ENCODE peak calls at places on chromosomes 7 and 10, in four cellular contexts. One of them, this sample, is unnamed.

GRCh38 chr7:142412551-142413193 is 154.8 kb upstream of the PRSS58 start:
- DNase-seq in AG10803: peak
- DNase-seq in esophagus muscularis mucosa: no peak
- DNase-seq in bronchial epithelial cell: peak
- DNase-seq in this sample: peak

GRCh38 chr7:27808626-27809025 is 68.7 kb downstream of the TAX1BP1 start:
- DNase-seq in AG10803: peak
- DNase-seq in esophagus muscularis mucosa: no peak
- DNase-seq in bronchial epithelial cell: peak
- DNase-seq in this sample: peak

GRCh38 chr7:87213801-87214200 is 5.7 kb downstream of the TMEM243 start:
- DNase-seq in AG10803: peak
- DNase-seq in esophagus muscularis mucosa: no peak
- DNase-seq in bronchial epithelial cell: no peak
- DNase-seq in this sample: peak

GRCh38 chr7:122304604-122304975 is at the start of gene FEZF1:
- DNase-seq in AG10803: no peak
- DNase-seq in esophagus muscularis mucosa: no peak
- DNase-seq in bronchial epithelial cell: peak
- DNase-seq in this sample: no peak

GRCh38 chr7:32658034-32658944 is 163.0 kb downstream of the AVL9 start:
- DNase-seq in AG10803: no peak
- DNase-seq in esophagus muscularis mucosa: no peak
- DNase-seq in bronchial epithelial cell: peak
- DNase-seq in this sample: no peak

GRCh38 chr7:37277513-37277912 is 171.2 kb downstream of the ELMO1 start:
- DNase-seq in AG10803: no peak
- DNase-seq in esophagus muscularis mucosa: no peak
- DNase-seq in bronchial epithelial cell: no peak
- DNase-seq in this sample: no peak

GRCh38 chr10:37495415-37495814 is 362.0 kb downstream of the ZNF248 start:
- DNase-seq in AG10803: peak
- DNase-seq in esophagus muscularis mucosa: no peak
- DNase-seq in bronchial epithelial cell: peak
- DNase-seq in this sample: no peak

GRCh38 chr10:121500591-121501341 is 97.5 kb downstream of the FGFR2 start:
- DNase-seq in AG10803: no peak
- DNase-seq in esophagus muscularis mucosa: no peak
- DNase-seq in bronchial epithelial cell: no peak
- DNase-seq in this sample: no peak

GRCh38 chr7:151631968-151632749 is 112.5 kb upstream of the RHEB start:
- DNase-seq in AG10803: peak
- DNase-seq in esophagus muscularis mucosa: no peak
- DNase-seq in bronchial epithelial cell: peak
- DNase-seq in this sample: peak
- TF ChIP-seq CTCF in AG10803: peak
- TF ChIP-seq CTCF in esophagus muscularis mucosa: peak
- TF ChIP-seq CTCF in bronchial epithelial cell: no peak
- TF ChIP-seq CTCF in this sample: peak

GRCh38 chr7:93923946-93924345 is 2.4 kb downstream of the GNG11 start:
- DNase-seq in AG10803: peak
- DNase-seq in esophagus muscularis mucosa: no peak
- DNase-seq in bronchial epithelial cell: no peak
- DNase-seq in this sample: peak
- H3K4me3 ChIP-seq in AG10803: peak
- H3K4me3 ChIP-seq in esophagus muscularis mucosa: peak
- H3K4me3 ChIP-seq in bronchial epithelial cell: no peak
- H3K4me3 ChIP-seq in this sample: peak

GRCh38 chr7:65731562-65732035 is 141.3 kb upstream of the VKORC1L1 start:
- DNase-seq in AG10803: peak
- DNase-seq in esophagus muscularis mucosa: no peak
- DNase-seq in bronchial epithelial cell: peak
- DNase-seq in this sample: no peak
- TF ChIP-seq CTCF in AG10803: peak
- TF ChIP-seq CTCF in esophagus muscularis mucosa: no peak
- TF ChIP-seq CTCF in bronchial epithelial cell: peak
- TF ChIP-seq CTCF in this sample: no peak

GRCh38 chr7:106067678-106068077 is 44.4 kb downstream of the SYPL1 start:
- DNase-seq in AG10803: no peak
- DNase-seq in esophagus muscularis mucosa: no peak
- DNase-seq in bronchial epithelial cell: no peak
- DNase-seq in this sample: no peak

GRCh38 chr7:106064329-106064728 is 47.8 kb downstream of the SYPL1 start:
- DNase-seq in AG10803: no peak
- DNase-seq in esophagus muscularis mucosa: peak
- DNase-seq in bronchial epithelial cell: no peak
- DNase-seq in this sample: no peak

GRCh38 chr7:106063692-106064091 is 48.4 kb downstream of the SYPL1 start:
- DNase-seq in AG10803: no peak
- DNase-seq in esophagus muscularis mucosa: peak
- DNase-seq in bronchial epithelial cell: no peak
- DNase-seq in this sample: no peak

GRCh38 chr7:106064836-106065559 is 47.1 kb downstream of the SYPL1 start:
- DNase-seq in AG10803: peak
- DNase-seq in esophagus muscularis mucosa: peak
- DNase-seq in bronchial epithelial cell: peak
- DNase-seq in this sample: peak

DNA sequence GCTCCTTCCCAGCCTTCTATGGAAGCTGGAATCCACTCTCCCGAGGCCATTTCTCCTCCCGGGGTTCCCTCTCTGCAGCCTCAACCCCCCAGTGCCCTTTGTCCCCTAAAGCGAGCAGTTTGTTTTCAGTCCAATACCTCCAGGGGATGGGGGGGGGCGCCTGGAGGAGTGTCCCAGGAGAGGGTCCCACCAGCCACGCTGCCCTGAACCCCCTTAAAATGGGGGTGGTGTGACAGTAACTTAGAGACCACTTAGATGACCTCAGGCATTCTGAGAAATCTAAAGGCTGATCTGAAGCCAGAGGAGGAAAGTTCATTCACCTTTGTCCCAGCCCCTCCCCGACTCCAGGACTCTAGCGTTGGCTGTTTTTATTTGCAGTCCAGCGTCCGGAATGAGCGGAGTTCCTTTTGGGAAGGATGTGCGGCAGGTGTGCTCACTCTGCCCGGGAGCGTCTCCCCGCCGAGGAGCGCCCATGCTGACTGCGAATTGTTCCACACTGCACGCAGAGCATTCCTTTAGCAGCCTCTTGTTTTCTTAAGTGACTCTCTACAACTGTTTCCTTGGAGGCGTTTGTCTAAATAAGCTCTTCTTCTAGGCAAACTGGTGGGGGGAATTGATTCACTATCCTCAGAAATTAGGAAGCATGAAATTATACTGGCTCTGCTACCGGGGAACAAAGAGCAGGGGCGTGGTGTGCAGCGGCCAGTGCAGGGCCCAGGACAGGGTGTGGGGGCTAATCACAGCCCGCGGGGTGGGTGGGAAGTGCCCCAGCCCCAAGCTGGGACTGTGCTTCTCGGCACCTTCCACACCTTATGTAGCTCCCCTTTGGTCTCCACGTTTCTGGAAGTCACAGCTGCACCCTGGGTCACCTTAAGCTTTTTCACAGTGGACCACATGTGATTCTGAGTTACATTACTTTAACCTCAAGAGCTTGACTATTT is 46.3 kb downstream of the SYPL1 start:
- DNase-seq in AG10803: peak
- DNase-seq in esophagus muscularis mucosa: peak
- DNase-seq in bronchial epithelial cell: peak
- DNase-seq in this sample: no peak
- H3K4me3 ChIP-seq in AG10803: peak
- H3K4me3 ChIP-seq in esophagus muscularis mucosa: peak
- H3K4me3 ChIP-seq in bronchial epithelial cell: no peak
- H3K4me3 ChIP-seq in this sample: peak

GRCh38 chr10:74244097-74244685 is 93.2 kb downstream of the ADK start:
- DNase-seq in AG10803: peak
- DNase-seq in esophagus muscularis mucosa: no peak
- DNase-seq in bronchial epithelial cell: peak
- DNase-seq in this sample: peak
- TF ChIP-seq CTCF in AG10803: peak
- TF ChIP-seq CTCF in esophagus muscularis mucosa: peak
- TF ChIP-seq CTCF in bronchial epithelial cell: peak
- TF ChIP-seq CTCF in this sample: peak

DNA sequence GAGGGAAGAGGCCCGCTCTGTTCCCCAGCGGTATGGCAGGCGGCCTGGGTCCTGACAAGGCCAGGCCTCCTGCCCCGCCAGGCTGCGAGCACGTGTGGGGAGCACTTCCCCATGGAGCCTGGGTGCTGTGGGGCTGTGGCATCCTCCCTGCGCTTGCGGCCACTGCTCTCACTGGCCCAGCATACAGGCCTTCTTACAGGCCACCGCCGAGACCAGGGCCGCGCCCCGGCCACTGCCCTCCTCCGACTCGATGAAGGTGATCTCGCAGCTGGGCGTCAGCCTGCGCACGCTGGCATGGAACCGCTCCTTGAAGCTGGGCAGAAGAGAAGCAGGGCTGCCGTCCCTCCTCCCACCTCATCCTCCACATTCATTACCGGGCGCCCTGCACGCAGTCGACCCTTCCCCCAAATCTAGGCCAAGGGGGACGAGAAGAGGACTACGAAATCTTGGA is 3.9 kb upstream of the MYL7 start:
- DNase-seq in AG10803: no peak
- DNase-seq in esophagus muscularis mucosa: no peak
- DNase-seq in bronchial epithelial cell: no peak
- DNase-seq in this sample: no peak
- H3K4me3 ChIP-seq in AG10803: no peak
- H3K4me3 ChIP-seq in esophagus muscularis mucosa: peak
- H3K4me3 ChIP-seq in bronchial epithelial cell: no peak
- H3K4me3 ChIP-seq in this sample: no peak

GRCh38 chr10:30028006-30028441 is 31.4 kb downstream of the JCAD start:
- DNase-seq in AG10803: no peak
- DNase-seq in esophagus muscularis mucosa: no peak
- DNase-seq in bronchial epithelial cell: no peak
- DNase-seq in this sample: peak

GRCh38 chr10:30026578-30026977 is 32.8 kb downstream of the JCAD start:
- DNase-seq in AG10803: no peak
- DNase-seq in esophagus muscularis mucosa: no peak
- DNase-seq in bronchial epithelial cell: no peak
- DNase-seq in this sample: no peak

GRCh38 chr10:30028452-30029045 is 30.8 kb downstream of the JCAD start:
- DNase-seq in AG10803: no peak
- DNase-seq in esophagus muscularis mucosa: no peak
- DNase-seq in bronchial epithelial cell: no peak
- DNase-seq in this sample: peak

GRCh38 chr10:30026080-30026479 is 33.3 kb downstream of the JCAD start:
- DNase-seq in AG10803: no peak
- DNase-seq in esophagus muscularis mucosa: no peak
- DNase-seq in bronchial epithelial cell: no peak
- DNase-seq in this sample: no peak

DNA sequence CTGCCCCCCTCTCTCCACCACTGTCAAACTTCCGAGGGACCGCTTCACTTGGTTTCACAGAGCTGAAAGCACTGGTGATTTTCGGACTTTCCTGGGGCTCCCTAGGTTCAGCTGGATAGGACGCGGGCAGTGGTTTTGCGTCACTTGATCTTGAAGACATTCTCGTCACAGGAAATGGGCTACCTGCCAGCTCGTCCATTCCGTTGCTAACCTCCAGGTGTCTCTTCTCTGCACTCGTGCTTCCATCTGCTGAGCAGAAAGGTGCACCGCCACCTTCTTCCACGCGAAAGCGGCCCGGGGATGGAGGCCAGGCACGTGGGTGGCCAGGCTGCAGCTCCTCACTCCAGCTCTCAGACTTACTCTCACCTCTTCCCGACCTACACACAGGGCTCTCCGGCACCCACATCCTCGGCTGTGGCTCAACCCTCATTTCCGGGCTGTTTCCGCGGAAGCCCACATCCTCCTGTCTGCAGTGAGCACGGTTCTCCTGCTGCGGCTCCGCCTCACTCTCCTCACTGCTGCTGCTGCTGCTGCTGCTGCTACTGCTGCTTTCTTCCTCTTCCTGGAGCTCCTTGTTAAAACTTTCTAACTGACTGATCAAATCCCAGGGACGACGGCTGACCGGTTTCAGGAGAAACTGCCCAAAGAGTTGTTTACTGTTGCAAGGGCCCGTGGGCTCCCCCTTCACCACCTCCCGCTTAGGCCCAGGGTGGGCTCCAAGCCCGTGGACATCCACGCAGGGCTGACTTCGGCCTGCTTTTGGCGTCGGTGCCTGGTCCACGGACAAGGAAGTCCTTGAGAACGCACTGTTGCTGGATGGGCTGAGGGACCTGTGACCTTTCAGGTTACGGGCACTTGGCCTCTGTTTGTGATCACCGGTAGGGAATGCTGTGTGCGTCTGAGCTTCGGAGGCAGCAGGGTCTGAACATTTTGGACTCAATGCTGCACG is 32.1 kb downstream of the JCAD start:
- DNase-seq in AG10803: no peak
- DNase-seq in esophagus muscularis mucosa: no peak
- DNase-seq in bronchial epithelial cell: peak
- DNase-seq in this sample: no peak
- TF ChIP-seq CTCF in AG10803: peak
- TF ChIP-seq CTCF in esophagus muscularis mucosa: no peak
- TF ChIP-seq CTCF in bronchial epithelial cell: peak
- TF ChIP-seq CTCF in this sample: no peak

DNA sequence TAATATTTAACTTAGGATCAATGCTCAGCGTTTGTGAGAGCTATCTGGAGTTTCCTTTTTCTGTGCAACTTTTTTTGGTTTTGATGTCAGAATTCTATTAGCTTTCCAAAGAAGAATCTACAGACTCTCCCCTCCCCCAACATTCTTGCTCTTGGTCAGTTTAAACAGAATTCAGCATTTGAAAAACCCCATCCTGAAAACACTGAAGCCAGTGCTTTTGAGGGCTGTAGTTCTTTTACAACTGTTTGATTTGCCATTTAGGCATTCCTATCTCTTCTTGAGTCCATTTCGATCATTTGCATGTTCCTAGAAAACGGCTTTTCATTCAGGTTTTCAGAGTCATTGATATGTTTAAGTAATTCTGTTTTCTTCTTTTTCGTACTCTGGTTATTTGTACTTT is 15.7 kb upstream of the CXCL12 start:
- DNase-seq in AG10803: no peak
- DNase-seq in esophagus muscularis mucosa: no peak
- DNase-seq in bronchial epithelial cell: no peak
- DNase-seq in this sample: no peak
- H3K4me3 ChIP-seq in AG10803: no peak
- H3K4me3 ChIP-seq in esophagus muscularis mucosa: no peak
- H3K4me3 ChIP-seq in bronchial epithelial cell: no peak
- H3K4me3 ChIP-seq in this sample: no peak

GRCh38 chr7:106196460-106197021 is 84.4 kb upstream of the SYPL1 start:
- DNase-seq in AG10803: no peak
- DNase-seq in esophagus muscularis mucosa: no peak
- DNase-seq in bronchial epithelial cell: peak
- DNase-seq in this sample: no peak
- TF ChIP-seq CTCF in AG10803: no peak
- TF ChIP-seq CTCF in esophagus muscularis mucosa: no peak
- TF ChIP-seq CTCF in bronchial epithelial cell: no peak
- TF ChIP-seq CTCF in this sample: no peak